ENCODE peak calls at places on chromosomes 7 and 10, in six cellular contexts. I, K, C, M, A and Z are unnamed samples.

GRCh38 chr7:11623093-11623678 is 208.8 kb downstream of the THSD7A start:
- DNase-seq in I (no peak), K (no peak), C (no peak), M (no peak), A (no peak), Z (no peak)

GRCh38 chr10:12507165-12507870 is 158.0 kb downstream of the CAMK1D start:
- DNase-seq in I (no peak), K (peak), C (no peak), M (no peak), A (no peak), Z (no peak)

GRCh38 chr10:26412932-26413331 is 25.2 kb upstream of the APBB1IP start:
- DNase-seq in I (no peak), K (no peak), C (no peak), M (no peak), A (no peak), Z (no peak)

GRCh38 chr10:103761075-103761920 is 94.1 kb downstream of the SH3PXD2A start:
- DNase-seq in I (peak), K (no peak), C (no peak), M (no peak), A (no peak), Z (no peak)

GRCh38 chr7:4667776-4668509 is 14.2 kb upstream of the FOXK1 start:
- DNase-seq in I (peak), K (no peak), C (no peak), M (no peak), A (no peak), Z (no peak)

GRCh38 chr7:80724249-80724871 is 85.9 kb downstream of the CD36 start:
- DNase-seq in I (peak), K (no peak), C (no peak), M (no peak), A (no peak), Z (no peak)

GRCh38 chr10:122338609-122339441 is 35.7 kb upstream of the PLEKHA1 start:
- DNase-seq in I (no peak), K (no peak), C (no peak), M (no peak), A (no peak), Z (no peak)

GRCh38 chr7:73520673-73521635 is 1.1 kb downstream of the BAZ1B start:
- DNase-seq in I (peak), K (no peak), C (no peak), M (no peak), A (no peak), Z (no peak)

GRCh38 chr10:131697461-131698128 is 203.2 kb upstream of the PPP2R2D start:
- DNase-seq in I (no peak), K (no peak), C (no peak), M (no peak), A (no peak), Z (no peak)

GRCh38 chr10:21526184-21526951 is 886 bp upstream of the SKIDA1 start:
- DNase-seq in I (peak), K (peak), C (no peak), M (peak), A (no peak), Z (peak)

GRCh38 chr7:101205901-101206664 is 5.2 kb upstream of the MOGAT3 start:
- DNase-seq in I (no peak), K (no peak), C (no peak), M (no peak), A (no peak), Z (no peak)

GRCh38 chr10:126210051-126210651 is 178.1 kb downstream of the ADAM12 start:
- DNase-seq in I (no peak), K (no peak), C (no peak), M (no peak), A (no peak), Z (no peak)

GRCh38 chr7:100483728-100484635 is at the start of gene NYAP1:
- DNase-seq in I (peak), K (peak), C (peak), M (peak), A (no peak), Z (peak)

GRCh38 chr10:95327367-95327766 is 36.6 kb upstream of the PDLIM1 start:
- DNase-seq in I (peak), K (no peak), C (no peak), M (peak), A (no peak), Z (no peak)